ENCODE peak calls at places on chromosomes 16 and 17, in ten cellular contexts. W is H1, L is prostate gland, I is stomach, C is spleen, G is suprapubic skin, J is GM12891, T is GM23338, A is transverse colon, R is SK-N-SH. D is an unnamed sample.

GRCh38 chr16:72501739-72502653 is 330.0 kb upstream of the PMFBP1 start:
- DNase-seq in W (no peak), L (peak), I (peak), C (no peak), G (no peak), J (peak), T (peak), A (peak), R (peak), D (no peak)

GRCh38 chr16:70659953-70660671 is 13.8 kb downstream of the IL34 start:
- DNase-seq in W (no peak), L (no peak), I (no peak), C (no peak), G (no peak), J (no peak), T (no peak), A (no peak), R (peak), D (no peak)

GRCh38 chr16:50599494-50599893 is 51.3 kb downstream of the NKD1 start:
- DNase-seq in W (no peak), L (no peak), I (no peak), C (no peak), G (no peak), J (no peak), T (no peak), A (no peak), R (no peak), D (no peak)

GRCh38 chr17:53093386-53093785 is 729.3 kb upstream of the KIF2B start:
- DNase-seq in W (no peak), L (no peak), I (no peak), C (no peak), G (no peak), J (no peak), T (no peak), A (no peak), R (no peak), D (no peak)

GRCh38 chr17:44589316-44590071 is 32.2 kb downstream of the FZD2 start:
- DNase-seq in W (no peak), L (no peak), I (no peak), C (no peak), G (no peak), J (no peak), T (no peak), A (no peak), R (peak), D (no peak)

GRCh38 chr17:82235775-82236141 is 6.9 kb downstream of the SLC16A3 start:
- DNase-seq in W (no peak), L (no peak), I (no peak), C (peak), G (no peak), J (no peak), T (no peak), A (peak), R (no peak), D (peak)

GRCh38 chr16:87806246-87806607 is 40.4 kb upstream of the KLHDC4 start:
- DNase-seq in W (no peak), L (no peak), I (peak), C (no peak), G (no peak), J (no peak), T (no peak), A (peak), R (no peak), D (no peak)

GRCh38 chr16:29774730-29775129 is 3.3 kb upstream of the ZG16 start:
- DNase-seq in W (no peak), L (no peak), I (no peak), C (no peak), G (no peak), J (no peak), T (no peak), A (no peak), R (no peak), D (no peak)

GRCh38 chr16:12688972-12689850 is 114.5 kb downstream of the CPPED1 start:
- DNase-seq in W (no peak), L (no peak), I (no peak), C (no peak), G (no peak), J (no peak), T (no peak), A (no peak), R (no peak), D (no peak)

GRCh38 chr17:48625502-48626201 is 506 bp downstream of the HOXB9 start:
- DNase-seq in W (no peak), L (peak), I (peak), C (no peak), G (no peak), J (no peak), T (peak), A (peak), R (no peak), D (no peak)

GRCh38 chr17:40647549-40648325 is at the start of gene SMARCE1:
- DNase-seq in W (no peak), L (peak), I (peak), C (peak), G (peak), J (peak), T (peak), A (peak), R (peak), D (peak)
- TF ChIP-seq POLR2AphosphoS5 in W (peak), L (peak), I (peak), C (peak), G (no peak), J (peak), T (no peak), A (peak), R (peak), D (peak)

GRCh38 chr17:29138184-29138955 is 41.8 kb downstream of the MYO18A start:
- DNase-seq in W (no peak), L (no peak), I (no peak), C (no peak), G (no peak), J (no peak), T (no peak), A (no peak), R (no peak), D (no peak)

GRCh38 chr17:29136998-29137730 is 43.0 kb downstream of the MYO18A start:
- DNase-seq in W (no peak), L (no peak), I (no peak), C (no peak), G (no peak), J (no peak), T (no peak), A (no peak), R (no peak), D (no peak)

GRCh38 chr17:29140051-29140582 is 40.1 kb downstream of the MYO18A start:
- DNase-seq in W (no peak), L (peak), I (peak), C (peak), G (peak), J (no peak), T (peak), A (peak), R (peak), D (peak)

GRCh38 chr17:29140631-29141483 is 39.3 kb downstream of the MYO18A start:
- DNase-seq in W (no peak), L (no peak), I (no peak), C (peak), G (no peak), J (no peak), T (peak), A (no peak), R (peak), D (no peak)

DNA sequence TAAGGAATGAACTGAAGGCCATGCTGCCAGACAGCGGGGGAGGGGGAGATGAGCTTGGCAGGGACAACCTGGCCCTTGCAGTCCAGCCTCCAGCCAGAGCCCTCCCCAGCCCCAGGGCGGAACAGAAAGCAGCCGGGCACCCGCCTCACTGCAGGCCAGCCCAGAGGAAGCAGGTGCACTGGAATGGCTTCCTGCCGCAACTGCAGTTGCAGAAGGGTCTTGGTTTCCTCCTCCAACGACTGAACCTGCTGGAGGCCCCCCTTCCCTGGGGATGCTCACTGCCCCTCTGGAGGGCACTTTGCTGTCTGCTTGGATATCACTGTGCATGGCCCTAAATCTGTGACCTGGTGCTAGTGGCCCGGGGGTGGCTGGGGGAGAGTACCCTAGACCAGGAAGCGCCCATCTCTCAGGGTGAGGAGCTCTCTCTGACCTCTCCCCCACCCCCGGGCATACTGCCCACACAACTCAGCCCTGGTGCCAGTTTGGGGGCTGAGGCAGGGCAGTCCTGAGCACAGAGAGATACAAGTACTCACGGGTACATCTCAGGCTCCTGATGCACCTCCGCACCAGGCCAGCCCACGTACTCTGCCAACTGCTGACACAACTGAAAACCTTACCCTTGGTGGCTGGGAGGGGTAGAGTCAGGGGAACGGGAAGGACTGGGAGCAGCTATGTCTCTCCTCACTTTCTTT is 41.1 kb downstream of the MYO18A start:
- DNase-seq in W (no peak), L (no peak), I (peak), C (peak), G (no peak), J (no peak), T (no peak), A (peak), R (no peak), D (no peak)
- TF ChIP-seq POLR2AphosphoS5 in W (no peak), L (no peak), I (no peak), C (peak), G (no peak), J (no peak), T (no peak), A (no peak), R (no peak), D (peak)

GRCh38 chr17:58354541-58355216 is 2.7 kb upstream of the SUPT4H1 start:
- DNase-seq in W (no peak), L (no peak), I (no peak), C (no peak), G (no peak), J (no peak), T (no peak), A (no peak), R (no peak), D (no peak)

GRCh38 chr17:58351182-58351581 is 819 bp downstream of the SUPT4H1 start:
- DNase-seq in W (no peak), L (no peak), I (no peak), C (no peak), G (no peak), J (no peak), T (no peak), A (no peak), R (no peak), D (no peak)

GRCh38 chr17:58351710-58352017 is 337 bp downstream of the SUPT4H1 start:
- DNase-seq in W (no peak), L (no peak), I (no peak), C (no peak), G (no peak), J (no peak), T (peak), A (no peak), R (no peak), D (no peak)

GRCh38 chr17:58352018-58352842 is at the start of gene SUPT4H1:
- DNase-seq in W (peak), L (peak), I (peak), C (peak), G (peak), J (peak), T (peak), A (peak), R (peak), D (peak)

DNA sequence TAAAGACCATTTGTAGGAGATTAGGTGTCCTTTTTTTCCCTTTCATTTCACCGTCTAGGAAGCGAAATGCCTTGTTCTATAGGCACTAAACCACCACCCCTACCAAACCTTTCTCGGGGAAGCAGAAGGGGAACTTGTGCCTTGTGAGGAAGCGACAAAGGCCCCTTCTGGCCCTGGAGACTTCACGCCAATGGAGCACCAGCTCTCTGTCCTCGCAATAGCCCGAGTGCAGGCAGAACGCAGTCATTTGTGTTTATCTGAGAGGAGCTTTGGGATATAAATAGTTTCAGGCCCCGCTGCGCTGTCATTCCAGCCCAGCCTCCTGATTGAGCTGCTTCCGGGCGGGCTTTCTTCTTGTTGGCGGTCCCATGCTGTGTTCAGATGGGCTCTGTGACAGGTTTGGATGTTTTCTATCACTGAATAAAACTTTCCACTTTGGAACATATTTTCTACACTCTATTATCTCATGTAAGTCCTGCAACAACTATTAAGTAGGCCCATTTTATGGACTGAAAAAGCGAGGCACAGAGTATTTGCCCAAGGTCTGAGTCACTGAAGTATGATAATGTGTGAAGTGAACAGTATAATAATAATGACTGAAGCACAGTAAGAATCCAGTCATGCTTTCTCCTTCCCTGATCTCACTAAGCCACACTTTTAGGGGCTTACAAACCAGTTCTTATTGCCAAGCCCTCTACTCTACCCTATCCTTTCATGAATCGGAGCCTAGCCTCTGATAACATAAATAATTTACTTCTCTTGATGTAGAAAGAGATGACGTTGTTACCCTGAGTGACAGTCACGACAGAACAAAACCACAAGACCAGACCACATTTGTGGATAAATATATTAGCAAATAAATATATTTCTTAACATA is 1.1 kb upstream of the SUPT4H1 start:
- DNase-seq in W (no peak), L (peak), I (no peak), C (peak), G (no peak), J (no peak), T (peak), A (peak), R (peak), D (no peak)
- TF ChIP-seq POLR2AphosphoS5 in W (peak), L (peak), I (peak), C (peak), G (no peak), J (peak), T (no peak), A (peak), R (no peak), D (peak)

DNA sequence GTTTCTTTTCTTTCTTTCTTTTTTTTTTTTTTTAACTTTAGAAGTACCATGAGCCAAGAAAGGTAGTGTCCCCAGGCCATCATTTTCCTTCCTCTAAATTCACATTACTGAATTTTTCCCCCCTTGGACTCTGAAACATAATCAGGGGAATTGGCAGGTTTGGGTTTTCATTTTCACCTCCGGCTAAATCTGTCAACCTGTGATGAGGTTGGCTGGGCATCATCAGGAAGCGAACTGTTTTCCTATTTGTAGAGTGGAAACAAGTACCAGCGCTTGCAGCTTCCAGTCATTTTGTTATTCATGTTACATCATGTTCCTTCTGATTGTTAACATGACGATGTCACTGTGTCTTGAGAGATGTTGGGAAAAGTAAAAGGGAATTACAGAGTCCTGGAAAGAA is 641.9 kb upstream of the RBFOX1 start:
- DNase-seq in W (no peak), L (no peak), I (no peak), C (no peak), G (no peak), J (no peak), T (no peak), A (no peak), R (no peak), D (no peak)
- TF ChIP-seq POLR2AphosphoS5 in W (no peak), L (no peak), I (no peak), C (no peak), G (no peak), J (no peak), T (no peak), A (no peak), R (no peak), D (no peak)

DNA sequence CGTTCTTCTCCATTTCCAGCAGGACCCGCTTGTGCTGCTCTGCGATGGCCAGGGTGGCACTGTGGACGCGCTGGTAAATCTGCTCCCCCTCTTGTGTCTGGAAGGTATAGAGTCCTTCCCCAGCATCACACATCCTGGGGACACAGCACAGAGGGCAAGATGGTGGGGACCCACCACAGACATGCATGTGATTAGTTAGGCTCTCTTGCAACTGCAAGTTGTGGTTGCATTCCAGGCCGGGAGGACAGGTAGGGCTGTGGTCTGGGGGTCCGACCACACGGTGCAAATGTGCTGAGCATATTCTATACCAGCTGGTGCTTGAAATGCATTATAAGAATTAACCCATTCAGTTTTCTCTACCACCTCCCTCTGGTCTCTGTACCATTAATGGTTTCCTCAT is 11.4 kb downstream of the POLR2C start:
- DNase-seq in W (no peak), L (no peak), I (no peak), C (peak), G (no peak), J (no peak), T (no peak), A (no peak), R (no peak), D (no peak)
- TF ChIP-seq POLR2AphosphoS5 in W (no peak), L (no peak), I (no peak), C (no peak), G (no peak), J (no peak), T (no peak), A (no peak), R (no peak), D (no peak)

D was measured in esophagus muscularis mucosa.